ENCODE peak calls at places on chromosome 13, in eight cellular contexts. One of them, this sample, is unnamed.

GRCh38 chr13:110719036-110719710 is 5.7 kb downstream of the ING1 start:
- DNase-seq in HCT116: no peak
- DNase-seq in hepatocyte: no peak
- DNase-seq in PC-3: no peak
- DNase-seq in SK-N-SH: no peak
- DNase-seq in GM23338: no peak
- DNase-seq in neural progenitor cell: no peak
- DNase-seq in MM.1S: no peak
- DNase-seq in this sample: no peak

GRCh38 chr13:99935772-99936171 is 35.8 kb downstream of the ZIC5 start:
- DNase-seq in neural progenitor cell: no peak
- DNase-seq in SK-N-SH: no peak
- DNase-seq in MM.1S: no peak
- DNase-seq in hepatocyte: no peak
- DNase-seq in GM23338: peak; percentile 40
- DNase-seq in PC-3: no peak
- DNase-seq in HCT116: no peak
- DNase-seq in this sample: no peak

GRCh38 chr13:91358384-91358776 is 10.9 kb downstream of the MIR17HG start:
- DNase-seq in MM.1S: no peak
- DNase-seq in GM23338: no peak
- DNase-seq in neural progenitor cell: no peak
- DNase-seq in hepatocyte: no peak
- DNase-seq in SK-N-SH: no peak
- DNase-seq in HCT116: no peak
- DNase-seq in PC-3: no peak
- DNase-seq in this sample: peak; percentile 86

GRCh38 chr13:59356607-59357006 is 807.1 kb downstream of the DIAPH3 start:
- DNase-seq in GM23338: no peak
- DNase-seq in MM.1S: no peak
- DNase-seq in PC-3: no peak
- DNase-seq in hepatocyte: peak; percentile 58
- DNase-seq in neural progenitor cell: no peak
- DNase-seq in SK-N-SH: no peak
- DNase-seq in HCT116: no peak
- DNase-seq in this sample: no peak

GRCh38 chr13:72891423-72891822 is 109.5 kb downstream of the PIBF1 start:
- DNase-seq in PC-3: no peak
- DNase-seq in SK-N-SH: no peak
- DNase-seq in hepatocyte: no peak
- DNase-seq in MM.1S: no peak
- DNase-seq in neural progenitor cell: no peak
- DNase-seq in GM23338: no peak
- DNase-seq in HCT116: no peak
- DNase-seq in this sample: no peak

GRCh38 chr13:111115841-111116500 is 861 bp downstream of the ARHGEF7 start:
- DNase-seq in GM23338: peak; percentile 52
- DNase-seq in MM.1S: no peak
- DNase-seq in SK-N-SH: peak; percentile 80
- DNase-seq in PC-3: peak; percentile 42
- DNase-seq in hepatocyte: peak; percentile 71
- DNase-seq in HCT116: no peak
- DNase-seq in neural progenitor cell: peak; percentile 75
- DNase-seq in this sample: no peak

GRCh38 chr13:26950546-26950945 is 190.0 kb upstream of the GPR12 start:
- DNase-seq in PC-3: no peak
- DNase-seq in MM.1S: no peak
- DNase-seq in GM23338: no peak
- DNase-seq in hepatocyte: no peak
- DNase-seq in HCT116: no peak
- DNase-seq in neural progenitor cell: no peak
- DNase-seq in SK-N-SH: no peak
- DNase-seq in this sample: no peak

GRCh38 chr13:60990032-60990733 is 425.5 kb downstream of the PCDH20 start:
- DNase-seq in PC-3: peak; percentile 56
- DNase-seq in neural progenitor cell: peak; percentile 3
- DNase-seq in GM23338: peak; percentile 72
- DNase-seq in SK-N-SH: no peak
- DNase-seq in MM.1S: no peak
- DNase-seq in HCT116: no peak
- DNase-seq in hepatocyte: no peak
- DNase-seq in this sample: peak; percentile 1

GRCh38 chr13:106851251-106851650 is 283.3 kb upstream of the ARGLU1 start:
- DNase-seq in HCT116: no peak
- DNase-seq in hepatocyte: no peak
- DNase-seq in SK-N-SH: no peak
- DNase-seq in neural progenitor cell: no peak
- DNase-seq in PC-3: peak; percentile 57
- DNase-seq in MM.1S: no peak
- DNase-seq in GM23338: no peak
- DNase-seq in this sample: no peak

GRCh38 chr13:25899464-25899863 is 152.4 kb downstream of the SHISA2 start:
- DNase-seq in SK-N-SH: no peak
- DNase-seq in hepatocyte: no peak
- DNase-seq in PC-3: no peak
- DNase-seq in neural progenitor cell: no peak
- DNase-seq in MM.1S: no peak
- DNase-seq in GM23338: no peak
- DNase-seq in HCT116: no peak
- DNase-seq in this sample: no peak

GRCh38 chr13:30751183-30751933 is 16.0 kb downstream of the ALOX5AP start:
- DNase-seq in HCT116: no peak
- DNase-seq in hepatocyte: no peak
- DNase-seq in neural progenitor cell: no peak
- DNase-seq in GM23338: no peak
- DNase-seq in MM.1S: no peak
- DNase-seq in SK-N-SH: no peak
- DNase-seq in PC-3: no peak
- DNase-seq in this sample: no peak

GRCh38 chr13:56755181-56755580 is 385.5 kb upstream of the PRR20A start:
- DNase-seq in SK-N-SH: no peak
- DNase-seq in hepatocyte: peak; percentile 16
- DNase-seq in PC-3: peak; percentile 4
- DNase-seq in neural progenitor cell: peak; percentile 41
- DNase-seq in MM.1S: no peak
- DNase-seq in HCT116: no peak
- DNase-seq in GM23338: peak; percentile 61
- DNase-seq in this sample: no peak

DNA sequence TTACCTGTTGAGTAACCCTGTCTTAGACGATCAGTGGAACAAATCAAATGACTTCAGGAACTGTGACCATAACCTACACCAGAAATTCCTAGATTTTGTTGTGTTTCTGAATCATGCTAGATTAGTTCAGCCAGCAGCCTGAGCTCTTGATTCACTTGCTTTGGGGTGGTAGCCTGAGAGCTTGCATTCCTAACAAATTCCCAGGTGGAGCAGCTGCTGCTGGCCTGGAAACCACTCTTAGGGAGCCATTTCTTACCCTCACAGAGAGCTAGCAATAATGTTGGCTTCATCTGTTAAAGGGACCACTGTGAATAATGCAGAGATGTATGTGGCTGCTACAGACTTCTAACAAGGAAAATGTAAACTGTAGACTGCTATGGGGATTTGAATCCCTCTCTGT is 388.1 kb upstream of the PRR20A start:
- DNase-seq in SK-N-SH: no peak
- DNase-seq in neural progenitor cell: peak; percentile 6
- DNase-seq in hepatocyte: no peak
- DNase-seq in HCT116: no peak
- DNase-seq in MM.1S: no peak
- DNase-seq in PC-3: no peak
- DNase-seq in GM23338: peak; percentile 54
- DNase-seq in this sample: no peak
- H2AFZ ChIP-seq in SK-N-SH: no peak overlapping the region
- H2AFZ ChIP-seq in neural progenitor cell: peak overlapping the region; percentile 69
- H2AFZ ChIP-seq in hepatocyte: no peak overlapping the region
- H2AFZ ChIP-seq in HCT116: no peak overlapping the region
- H2AFZ ChIP-seq in MM.1S: no peak overlapping the region
- H2AFZ ChIP-seq in PC-3: no peak overlapping the region
- H2AFZ ChIP-seq in GM23338: peak overlapping the region; percentile 11
- H2AFZ ChIP-seq in this sample: no peak overlapping the region

GRCh38 chr13:95704510-95704909 is 27.6 kb downstream of the DNAJC3 start:
- DNase-seq in HCT116: no peak
- DNase-seq in hepatocyte: no peak
- DNase-seq in PC-3: peak; percentile 29
- DNase-seq in SK-N-SH: peak; percentile 42
- DNase-seq in GM23338: peak; percentile 57
- DNase-seq in MM.1S: no peak
- DNase-seq in neural progenitor cell: no peak
- DNase-seq in this sample: no peak
- TF ChIP-seq CTCF in HCT116: peak; percentile 43
- TF ChIP-seq CTCF in hepatocyte: peak; percentile 4
- TF ChIP-seq CTCF in PC-3: peak; percentile 48
- TF ChIP-seq CTCF in SK-N-SH: peak; percentile 41
- TF ChIP-seq CTCF in GM23338: peak; percentile 62
- TF ChIP-seq CTCF in MM.1S: peak; percentile 18
- TF ChIP-seq CTCF in neural progenitor cell: peak; percentile 43
- TF ChIP-seq CTCF in this sample: peak; percentile 30

GRCh38 chr13:75600371-75600770 is 35.8 kb upstream of the LMO7 start:
- DNase-seq in SK-N-SH: no peak
- DNase-seq in PC-3: no peak
- DNase-seq in neural progenitor cell: no peak
- DNase-seq in hepatocyte: no peak
- DNase-seq in HCT116: no peak
- DNase-seq in GM23338: no peak
- DNase-seq in MM.1S: no peak
- DNase-seq in this sample: no peak

GRCh38 chr13:75596657-75597182 is 39.4 kb upstream of the LMO7 start:
- DNase-seq in GM23338: no peak
- DNase-seq in HCT116: no peak
- DNase-seq in PC-3: no peak
- DNase-seq in MM.1S: no peak
- DNase-seq in neural progenitor cell: no peak
- DNase-seq in SK-N-SH: no peak
- DNase-seq in hepatocyte: no peak
- DNase-seq in this sample: no peak
- TF ChIP-seq EZH2phosphoT487 in GM23338: no peak
- TF ChIP-seq EZH2phosphoT487 in HCT116: no peak
- TF ChIP-seq EZH2phosphoT487 in PC-3: no peak
- TF ChIP-seq EZH2phosphoT487 in MM.1S: no peak
- TF ChIP-seq EZH2phosphoT487 in neural progenitor cell: no peak
- TF ChIP-seq EZH2phosphoT487 in SK-N-SH: no peak
- TF ChIP-seq EZH2phosphoT487 in hepatocyte: no peak
- TF ChIP-seq EZH2phosphoT487 in this sample: no peak

GRCh38 chr13:46553521-46553885 is 533 bp downstream of the LRCH1 start:
- DNase-seq in GM23338: peak; percentile 51
- DNase-seq in PC-3: no peak
- DNase-seq in neural progenitor cell: peak; percentile 19
- DNase-seq in hepatocyte: no peak
- DNase-seq in MM.1S: no peak
- DNase-seq in SK-N-SH: peak; percentile 60
- DNase-seq in HCT116: no peak
- DNase-seq in this sample: no peak
- H2AFZ ChIP-seq in GM23338: peak overlapping the region; percentile 87
- H2AFZ ChIP-seq in PC-3: peak overlapping the region; percentile 83
- H2AFZ ChIP-seq in neural progenitor cell: peak overlapping the region; percentile 78
- H2AFZ ChIP-seq in hepatocyte: peak overlapping the region; percentile 79
- H2AFZ ChIP-seq in MM.1S: peak overlapping the region; percentile 61
- H2AFZ ChIP-seq in SK-N-SH: peak overlapping the region; percentile 59
- H2AFZ ChIP-seq in HCT116: no peak overlapping the region
- H2AFZ ChIP-seq in this sample: peak overlapping the region; percentile 11

This sample was measured in OCI-LY7.